ENCODE peak calls at places on chromosomes 6 and 20, in five cellular contexts. G is HepG2, W is fibroblast of lung, P is LNCaP clone FGC, Z is cardiac muscle cell. X is an unnamed sample.
A peak's percentile ranks its signal among the peaks of the same experiment; 100 is the strongest.

GRCh38 chr6:152094992-152095592 is 287.6 kb downstream of the ESR1 start:
- DNase-seq in G (peak; percentile 45), W (peak; percentile 100), P (no peak), Z (no peak), X (peak; percentile 96)

GRCh38 chr20:53842301-53843099 is 227.9 kb downstream of the BCAS1 start:
- DNase-seq in G (no peak), W (no peak), P (no peak), Z (no peak), X (no peak)

GRCh38 chr20:44031822-44032582 is 117.3 kb downstream of the TOX2 start:
- DNase-seq in G (no peak), W (no peak), P (no peak), Z (no peak), X (no peak)

GRCh38 chr20:46357030-46357514 is 48.8 kb upstream of the CDH22 start:
- DNase-seq in G (no peak), W (no peak), P (no peak), Z (no peak), X (no peak)

GRCh38 chr6:63663882-63664281 is 28.3 kb downstream of the PHF3 start:
- DNase-seq in G (no peak), W (no peak), P (no peak), Z (no peak), X (no peak)

GRCh38 chr20:1758765-1759164 is 101.2 kb upstream of the SIRPG start:
- DNase-seq in G (no peak), W (no peak), P (no peak), Z (no peak), X (no peak)

GRCh38 chr6:29710281-29710941 is 12.8 kb upstream of the HLA-F start:
- DNase-seq in G (no peak), W (no peak), P (no peak), Z (no peak), X (no peak)

GRCh38 chr6:36697481-36697903 is at the start of gene RAB44:
- DNase-seq in G (no peak), W (no peak), P (no peak), Z (no peak), X (no peak)

GRCh38 chr20:38523697-38524096 is 51.1 kb downstream of the RALGAPB start:
- DNase-seq in G (no peak), W (peak; percentile 49), P (no peak), Z (no peak), X (no peak)

GRCh38 chr20:36645353-36645752 is 643 bp downstream of the SLA2 start:
- DNase-seq in G (no peak), W (no peak), P (no peak), Z (no peak), X (no peak)

GRCh38 chr6:10603265-10603664 is 82.1 kb downstream of the GCNT2 start:
- DNase-seq in G (no peak), W (no peak), P (no peak), Z (no peak), X (no peak)

GRCh38 chr20:11003341-11003740 is 329.5 kb upstream of the JAG1 start:
- DNase-seq in G (no peak), W (no peak), P (no peak), Z (no peak), X (no peak)

GRCh38 chr20:63448050-63448449 is 24.4 kb downstream of the KCNQ2 start:
- DNase-seq in G (no peak), W (no peak), P (no peak), Z (no peak), X (no peak)

GRCh38 chr20:22446613-22447447 is 137.5 kb downstream of the FOXA2 start:
- DNase-seq in G (no peak), W (no peak), P (no peak), Z (no peak), X (no peak)

GRCh38 chr20:45501600-45501999 is 13.8 kb downstream of the SPINT3 start:
- DNase-seq in G (no peak), W (peak; percentile 1), P (no peak), Z (peak; percentile 1), X (no peak)

GRCh38 chr20:50607436-50607835 is 83.9 kb downstream of the RIPOR3 start:
- DNase-seq in G (no peak), W (no peak), P (no peak), Z (no peak), X (no peak)

GRCh38 chr20:5031206-5031557 is 29.9 kb upstream of the SLC23A2 start:
- DNase-seq in G (no peak), W (no peak), P (no peak), Z (no peak), X (no peak)

GRCh38 chr20:51560550-51561307 is 18.2 kb upstream of the NFATC2 start:
- DNase-seq in G (no peak), W (peak; percentile 36), P (no peak), Z (no peak), X (no peak)

GRCh38 chr6:1911476-1911875 is 301.8 kb downstream of the FOXC1 start:
- DNase-seq in G (no peak), W (no peak), P (no peak), Z (no peak), X (no peak)

GRCh38 chr6:149347067-149347466 is 29.6 kb downstream of the TAB2 start:
- DNase-seq in G (no peak), W (peak; percentile 80), P (no peak), Z (no peak), X (no peak)

GRCh38 chr6:105824732-105825131 is 261.4 kb upstream of the PRDM1 start:
- DNase-seq in G (no peak), W (peak; percentile 70), P (no peak), Z (no peak), X (no peak)

GRCh38 chr6:88290432-88290831 is 124.3 kb upstream of the CNR1 start:
- DNase-seq in G (no peak), W (no peak), P (no peak), Z (no peak), X (no peak)

GRCh38 chr6:88298446-88298845 is 132.3 kb upstream of the CNR1 start:
- DNase-seq in G (no peak), W (no peak), P (no peak), Z (no peak), X (no peak)

GRCh38 chr6:88294702-88295101 is 128.6 kb upstream of the CNR1 start:
- DNase-seq in G (no peak), W (no peak), P (no peak), Z (no peak), X (no peak)

DNA sequence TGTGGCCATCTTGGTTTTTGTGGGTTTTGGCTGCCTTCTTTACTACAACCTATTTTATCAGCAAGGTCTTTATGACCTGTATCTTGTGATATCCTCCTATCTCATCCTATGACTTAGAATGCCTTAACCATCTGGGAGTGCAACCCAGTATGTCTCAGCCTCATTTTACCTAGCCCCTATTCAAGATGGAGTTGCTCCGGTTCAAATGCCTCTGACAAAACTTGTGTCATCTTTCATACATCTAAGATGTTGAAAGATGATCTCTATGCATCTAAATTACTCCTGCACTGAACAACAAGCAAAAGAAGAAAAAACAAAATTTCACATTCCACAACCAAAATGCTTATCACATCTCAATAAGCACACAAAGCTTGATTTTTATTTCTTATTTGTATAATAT is 129.5 kb upstream of the CNR1 start:
- DNase-seq in G (no peak), W (no peak), P (no peak), Z (no peak), X (no peak)
- TF ChIP-seq CTCF in G (no peak), W (no peak), P (no peak), Z (no peak), X (no peak)

DNA sequence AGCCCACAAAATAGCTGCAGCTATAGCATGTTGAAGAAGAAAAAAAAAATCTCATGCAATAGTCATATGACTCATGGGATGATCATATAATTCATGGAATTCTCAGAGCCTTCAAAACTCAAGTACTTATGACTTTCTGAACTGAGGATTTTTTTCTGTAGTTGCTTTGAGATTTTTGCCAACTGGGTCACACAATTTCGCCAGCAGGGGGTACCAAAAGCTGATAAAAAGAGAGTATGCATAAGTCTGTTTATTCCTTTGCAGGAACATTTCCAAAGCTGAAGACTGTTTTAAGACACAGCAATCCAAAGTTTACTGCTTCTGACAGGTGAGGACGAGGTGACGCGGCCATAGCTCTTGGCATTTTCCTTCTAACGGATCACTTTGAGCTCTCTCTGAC is 586.1 kb upstream of the CHD6 start:
- DNase-seq in G (peak; percentile 28), W (no peak), P (peak; percentile 18), Z (peak; percentile 27), X (no peak)
- TF ChIP-seq CTCF in G (peak; percentile 41), W (no peak), P (peak; percentile 44), Z (no peak), X (no peak)

GRCh38 chr6:166530211-166531045 is 56.0 kb downstream of the RAMACL start:
- DNase-seq in G (no peak), W (peak; percentile 50), P (no peak), Z (no peak), X (no peak)

GRCh38 chr6:166529571-166529970 is 56.9 kb downstream of the RAMACL start:
- DNase-seq in G (no peak), W (peak; percentile 46), P (no peak), Z (no peak), X (no peak)

GRCh38 chr6:166534658-166535406 is 51.6 kb downstream of the RAMACL start:
- DNase-seq in G (no peak), W (no peak), P (no peak), Z (no peak), X (no peak)

GRCh38 chr6:166532302-166532701 is 54.2 kb downstream of the RAMACL start:
- DNase-seq in G (no peak), W (no peak), P (no peak), Z (no peak), X (no peak)

GRCh38 chr6:166533205-166533824 is 53.2 kb downstream of the RAMACL start:
- DNase-seq in G (no peak), W (no peak), P (no peak), Z (no peak), X (no peak)
- TF ChIP-seq CTCF in G (no peak), W (no peak), P (no peak), Z (no peak), X (no peak)

DNA sequence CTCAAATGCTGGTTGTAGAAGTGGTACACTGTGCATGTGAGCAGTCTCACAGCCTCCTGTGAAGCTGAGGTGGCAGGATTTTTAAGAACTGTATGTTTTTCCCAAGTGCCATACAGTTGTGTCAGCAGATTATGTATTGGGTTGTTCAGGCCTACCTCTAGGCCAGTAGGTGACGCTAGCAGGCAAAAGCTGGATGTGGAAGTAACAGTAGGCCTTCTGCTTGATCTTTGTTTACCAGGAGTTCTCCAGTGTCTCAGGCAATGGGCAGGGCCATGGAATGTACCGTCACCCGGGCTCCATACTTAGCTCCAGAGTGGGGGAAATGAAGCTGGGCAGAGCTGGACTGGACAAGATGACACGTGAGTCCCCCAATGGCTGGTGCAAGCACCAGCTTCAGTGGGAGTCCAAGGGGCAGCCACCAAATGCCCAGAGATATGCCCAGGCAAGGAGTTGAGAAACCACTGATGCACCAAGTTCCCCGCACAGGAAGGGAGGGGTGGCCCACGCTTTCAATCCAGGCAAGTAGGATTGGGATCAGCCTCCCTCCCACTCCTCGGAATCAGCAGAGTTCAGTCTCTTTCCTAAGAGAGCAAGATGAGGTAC is 289.7 kb downstream of the HTR1B start:
- DNase-seq in G (peak; percentile 1), W (no peak), P (no peak), Z (peak; percentile 2), X (no peak)
- TF ChIP-seq CTCF in G (no peak), W (no peak), P (peak; percentile 45), Z (peak; percentile 27), X (no peak)

X was measured in AG09319.